ENCODE peak calls at places on chromosomes 5 and 9, in seven cellular contexts. One of them, this sample, is unnamed.

GRCh38 chr5:89769975-89770374 is 639.6 kb downstream of the CETN3 start:
- DNase-seq in T-helper 9 cell: no peak
- DNase-seq in sciatic nerve: no peak
- DNase-seq in WTC11: no peak
- DNase-seq in transverse colon: no peak
- DNase-seq in HEK293T: no peak
- DNase-seq in omental fat pad: no peak
- DNase-seq in this sample: no peak

GRCh38 chr9:133234577-133235322 is 25.7 kb upstream of the OBP2B start:
- DNase-seq in T-helper 9 cell: no peak
- DNase-seq in sciatic nerve: no peak
- DNase-seq in WTC11: no peak
- DNase-seq in transverse colon: no peak
- DNase-seq in HEK293T: no peak
- DNase-seq in omental fat pad: no peak
- DNase-seq in this sample: no peak

GRCh38 chr5:58231041-58231440 is 228.8 kb downstream of the PLK2 start:
- DNase-seq in T-helper 9 cell: no peak
- DNase-seq in sciatic nerve: no peak
- DNase-seq in WTC11: no peak
- DNase-seq in transverse colon: no peak
- DNase-seq in HEK293T: no peak
- DNase-seq in omental fat pad: no peak
- DNase-seq in this sample: no peak

GRCh38 chr9:109064963-109065701 is 51.8 kb upstream of the CTNNAL1 start:
- DNase-seq in T-helper 9 cell: no peak
- DNase-seq in sciatic nerve: no peak
- DNase-seq in WTC11: no peak
- DNase-seq in transverse colon: no peak
- DNase-seq in HEK293T: no peak
- DNase-seq in omental fat pad: no peak
- DNase-seq in this sample: no peak

GRCh38 chr5:34511915-34512314 is 144.2 kb upstream of the RAI14 start:
- DNase-seq in T-helper 9 cell: no peak
- DNase-seq in sciatic nerve: peak; percentile 78
- DNase-seq in WTC11: no peak
- DNase-seq in transverse colon: no peak
- DNase-seq in HEK293T: no peak
- DNase-seq in omental fat pad: no peak
- DNase-seq in this sample: no peak

GRCh38 chr9:92455217-92455616 is 27.1 kb downstream of the ASPN start:
- DNase-seq in T-helper 9 cell: no peak
- DNase-seq in sciatic nerve: no peak
- DNase-seq in WTC11: peak; percentile 26
- DNase-seq in transverse colon: no peak
- DNase-seq in HEK293T: peak; percentile 38
- DNase-seq in omental fat pad: no peak
- DNase-seq in this sample: no peak

GRCh38 chr5:38379360-38379827 is 121.0 kb downstream of the EGFLAM start:
- DNase-seq in T-helper 9 cell: no peak
- DNase-seq in sciatic nerve: no peak
- DNase-seq in WTC11: peak; percentile 16
- DNase-seq in transverse colon: no peak
- DNase-seq in HEK293T: no peak
- DNase-seq in omental fat pad: no peak
- DNase-seq in this sample: peak; percentile 30

GRCh38 chr9:131119600-131119999 is 5.8 kb upstream of the NUP214 start:
- DNase-seq in T-helper 9 cell: no peak
- DNase-seq in sciatic nerve: no peak
- DNase-seq in WTC11: no peak
- DNase-seq in transverse colon: no peak
- DNase-seq in HEK293T: no peak
- DNase-seq in omental fat pad: no peak
- DNase-seq in this sample: no peak

GRCh38 chr5:36442796-36443195 is 141.1 kb upstream of the RANBP3L start:
- DNase-seq in T-helper 9 cell: no peak
- DNase-seq in sciatic nerve: no peak
- DNase-seq in WTC11: no peak
- DNase-seq in transverse colon: no peak
- DNase-seq in HEK293T: no peak
- DNase-seq in omental fat pad: no peak
- DNase-seq in this sample: no peak

GRCh38 chr5:16406630-16407029 is 59.0 kb downstream of the ZNF622 start:
- DNase-seq in T-helper 9 cell: no peak
- DNase-seq in sciatic nerve: no peak
- DNase-seq in WTC11: no peak
- DNase-seq in transverse colon: no peak
- DNase-seq in HEK293T: no peak
- DNase-seq in omental fat pad: no peak
- DNase-seq in this sample: no peak

GRCh38 chr9:27572566-27572917 is 739 bp downstream of the C9orf72 start:
- DNase-seq in T-helper 9 cell: peak; percentile 44
- DNase-seq in sciatic nerve: no peak
- DNase-seq in WTC11: no peak
- DNase-seq in transverse colon: peak; percentile 64
- DNase-seq in HEK293T: peak; percentile 17
- DNase-seq in omental fat pad: peak; percentile 32
- DNase-seq in this sample: no peak

GRCh38 chr9:128972956-128973355 is 25.5 kb downstream of the NUP188 start:
- DNase-seq in T-helper 9 cell: no peak
- DNase-seq in sciatic nerve: no peak
- DNase-seq in WTC11: no peak
- DNase-seq in transverse colon: no peak
- DNase-seq in HEK293T: no peak
- DNase-seq in omental fat pad: no peak
- DNase-seq in this sample: no peak

GRCh38 chr5:54656261-54656728 is 138.7 kb downstream of the SNX18 start:
- DNase-seq in T-helper 9 cell: no peak
- DNase-seq in sciatic nerve: no peak
- DNase-seq in WTC11: no peak
- DNase-seq in transverse colon: peak; percentile 14
- DNase-seq in HEK293T: no peak
- DNase-seq in omental fat pad: no peak
- DNase-seq in this sample: no peak

GRCh38 chr5:69105996-69106906 is 12.4 kb downstream of the SLC30A5 start:
- DNase-seq in T-helper 9 cell: no peak
- DNase-seq in sciatic nerve: no peak
- DNase-seq in WTC11: no peak
- DNase-seq in transverse colon: no peak
- DNase-seq in HEK293T: no peak
- DNase-seq in omental fat pad: no peak
- DNase-seq in this sample: no peak